ENCODE peak calls at places on chromosome 17, in ten cellular contexts. E is neuronal stem cell, N is HFFc6, B is H7, M is thoracic aorta, I is NCI-H460, Q is left ventricle myocardium inferior, U is Kasumi-1, H is T-helper 9 cell, W is psoas muscle. L is an unnamed sample.
A peak's percentile ranks its signal among the peaks of the same experiment; 100 is the strongest.

GRCh38 chr17:50037321-50038107 is 18.4 kb upstream of the ITGA3 start:
- DNase-seq in E (no peak), N (peak; percentile 81), B (peak; percentile 58), M (peak; percentile 50), I (no peak), Q (peak; percentile 25), U (no peak), H (no peak), W (peak; percentile 38), L (peak; percentile 87)

GRCh38 chr17:82803185-82803584 is 36.6 kb downstream of the ZNF750 start:
- DNase-seq in E (no peak), N (no peak), B (peak; percentile 63), M (no peak), I (no peak), Q (no peak), U (no peak), H (no peak), W (no peak), L (no peak)

GRCh38 chr17:48636177-48637018 is 10.2 kb upstream of the HOXB9 start:
- DNase-seq in E (peak; percentile 90), N (peak; percentile 14), B (peak; percentile 97), M (no peak), I (no peak), Q (peak; percentile 47), U (peak; percentile 80), H (peak; percentile 67), W (peak; percentile 72), L (no peak)

GRCh38 chr17:7932483-7932891 is 481 bp downstream of the CNTROB start:
- DNase-seq in E (no peak), N (no peak), B (peak; percentile 78), M (no peak), I (no peak), Q (no peak), U (peak; percentile 35), H (no peak), W (peak; percentile 19), L (peak; percentile 36)

GRCh38 chr17:76917829-76918228 is 49.6 kb downstream of the MGAT5B start:
- DNase-seq in E (no peak), N (no peak), B (no peak), M (no peak), I (no peak), Q (no peak), U (peak; percentile 33), H (no peak), W (no peak), L (no peak)

GRCh38 chr17:15943971-15944719 is 785 bp upstream of the ADORA2B start:
- DNase-seq in E (no peak), N (no peak), B (peak; percentile 89), M (no peak), I (no peak), Q (no peak), U (no peak), H (no peak), W (no peak), L (no peak)

GRCh38 chr17:38656959-38657823 is 17.6 kb downstream of the EPOP start:
- DNase-seq in E (no peak), N (no peak), B (peak; percentile 67), M (no peak), I (no peak), Q (no peak), U (peak; percentile 65), H (no peak), W (no peak), L (no peak)

GRCh38 chr17:18041776-18042175 is 2.6 kb downstream of the GID4 start:
- DNase-seq in E (no peak), N (peak; percentile 80), B (no peak), M (no peak), I (no peak), Q (no peak), U (no peak), H (no peak), W (peak; percentile 37), L (no peak)

GRCh38 chr17:9987779-9988585 is 82.9 kb upstream of the RCVRN start:
- DNase-seq in E (peak; percentile 41), N (peak; percentile 21), B (peak; percentile 86), M (no peak), I (peak; percentile 23), Q (peak; percentile 31), U (peak; percentile 23), H (peak; percentile 3), W (peak; percentile 47), L (no peak)

GRCh38 chr17:49703557-49704277 is 4.0 kb downstream of the SLC35B1 start:
- DNase-seq in E (no peak), N (peak; percentile 27), B (peak; percentile 63), M (no peak), I (peak; percentile 26), Q (no peak), U (peak; percentile 88), H (no peak), W (no peak), L (no peak)

GRCh38 chr17:7004398-7005253 is 7.8 kb upstream of the RNASEK start:
- DNase-seq in E (no peak), N (peak; percentile 56), B (peak; percentile 79), M (no peak), I (peak; percentile 80), Q (no peak), U (peak; percentile 68), H (no peak), W (no peak), L (no peak)

GRCh38 chr17:76094046-76094445 is 9.5 kb downstream of the EXOC7 start:
- DNase-seq in E (no peak), N (no peak), B (no peak), M (no peak), I (no peak), Q (no peak), U (no peak), H (no peak), W (no peak), L (no peak)

GRCh38 chr17:72264682-72265405 is 144.0 kb downstream of the SOX9 start:
- DNase-seq in E (no peak), N (no peak), B (no peak), M (no peak), I (no peak), Q (no peak), U (no peak), H (no peak), W (no peak), L (no peak)

GRCh38 chr17:40313660-40314556 is 4.9 kb downstream of the RARA start:
- DNase-seq in E (no peak), N (no peak), B (peak; percentile 61), M (no peak), I (no peak), Q (no peak), U (no peak), H (no peak), W (no peak), L (no peak)

GRCh38 chr17:76191891-76192290 is 48.4 kb downstream of the RNF157 start:
- DNase-seq in E (no peak), N (no peak), B (no peak), M (no peak), I (no peak), Q (no peak), U (peak; percentile 24), H (no peak), W (no peak), L (no peak)

GRCh38 chr17:14871921-14872320 is 393.2 kb downstream of the PMP22 start:
- DNase-seq in E (no peak), N (no peak), B (no peak), M (no peak), I (no peak), Q (no peak), U (no peak), H (no peak), W (no peak), L (no peak)

GRCh38 chr17:19554393-19554792 is 20.7 kb downstream of the SLC47A1 start:
- DNase-seq in E (no peak), N (no peak), B (no peak), M (no peak), I (no peak), Q (no peak), U (no peak), H (no peak), W (no peak), L (peak; percentile 63)

GRCh38 chr17:57138956-57139576 is 54.0 kb downstream of the AKAP1 start:
- DNase-seq in E (no peak), N (peak; percentile 30), B (no peak), M (no peak), I (no peak), Q (no peak), U (no peak), H (no peak), W (no peak), L (no peak)

GRCh38 chr17:7293821-7294613 is 422 bp downstream of the YBX2 start:
- DNase-seq in E (no peak), N (no peak), B (peak; percentile 95), M (no peak), I (no peak), Q (no peak), U (no peak), H (no peak), W (no peak), L (no peak)

GRCh38 chr17:63976702-63977101 is 4.0 kb upstream of the SCN4A start:
- DNase-seq in E (no peak), N (no peak), B (no peak), M (no peak), I (no peak), Q (no peak), U (no peak), H (no peak), W (no peak), L (no peak)

GRCh38 chr17:74442291-74442669 is 10.4 kb downstream of the GPRC5C start:
- DNase-seq in E (no peak), N (no peak), B (no peak), M (no peak), I (no peak), Q (no peak), U (no peak), H (no peak), W (no peak), L (no peak)

GRCh38 chr17:69874220-69874670 is 200.8 kb upstream of the KCNJ16 start:
- DNase-seq in E (no peak), N (peak; percentile 92), B (no peak), M (no peak), I (no peak), Q (no peak), U (no peak), H (no peak), W (no peak), L (no peak)

GRCh38 chr17:46727572-46728348 is 90.7 kb downstream of the WNT3 start:
- DNase-seq in E (no peak), N (peak; percentile 89), B (no peak), M (no peak), I (no peak), Q (no peak), U (no peak), H (no peak), W (no peak), L (no peak)

GRCh38 chr17:41538565-41538991 is 10.5 kb upstream of the KRT19 start:
- DNase-seq in E (no peak), N (peak; percentile 36), B (peak; percentile 57), M (no peak), I (no peak), Q (no peak), U (no peak), H (no peak), W (no peak), L (no peak)

GRCh38 chr17:29587591-29587990 is 1.9 kb downstream of the GIT1 start:
- DNase-seq in E (no peak), N (no peak), B (no peak), M (no peak), I (no peak), Q (no peak), U (no peak), H (no peak), W (no peak), L (peak; percentile 19)

GRCh38 chr17:8458128-8458527 is 22.4 kb downstream of the NDEL1 start:
- DNase-seq in E (no peak), N (no peak), B (no peak), M (no peak), I (no peak), Q (no peak), U (no peak), H (no peak), W (no peak), L (no peak)

GRCh38 chr17:47717845-47718621 is 15.0 kb upstream of the TBX21 start:
- DNase-seq in E (no peak), N (no peak), B (no peak), M (no peak), I (no peak), Q (no peak), U (no peak), H (no peak), W (no peak), L (no peak)

GRCh38 chr17:36935681-36936454 is 1.4 kb upstream of the LHX1 start:
- DNase-seq in E (no peak), N (no peak), B (peak; percentile 86), M (no peak), I (no peak), Q (no peak), U (no peak), H (no peak), W (no peak), L (no peak)